ENCODE peak calls at places on chromosomes 7 and 10, in ten cellular contexts. R is iris pigment epithelial cell; E is HuH-7.5; V is neuronal stem cell; F is stimulated activated naive CD8-positive, alpha-beta T cell treated with anti-CD3 and anti-CD28 coated beads, Interleukin-15, amount 100 ng/mL, for 72 hours; M is AG04449; N is activated T-cell treated with anti-CD3 and anti-CD28 coated beads, Interleukin-2, amount 50 U/mL, for 48 hours; T is erythroblast; S is midbrain; X is putamen. K is an unnamed sample.

GRCh38 chr10:95268438-95268837 is 22.4 kb downstream of the PDLIM1 start:
- DNase-seq in R (peak; percentile 86), E (no peak), V (no peak), F (no peak), M (no peak), N (no peak), T (no peak), S (no peak), X (no peak), K (no peak)

GRCh38 chr10:6124666-6125065 is 35.8 kb downstream of the RBM17 start:
- DNase-seq in R (no peak), E (no peak), V (no peak), F (no peak), M (no peak), N (no peak), T (no peak), S (peak; percentile 29), X (peak; percentile 50), K (no peak)

GRCh38 chr10:17238445-17239275 is 10.6 kb downstream of the VIM start:
- DNase-seq in R (peak; percentile 78), E (no peak), V (no peak), F (no peak), M (no peak), N (no peak), T (no peak), S (no peak), X (no peak), K (no peak)

GRCh38 chr7:117827861-117828260 is 45.4 kb downstream of the CTTNBP2 start:
- DNase-seq in R (peak; percentile 82), E (no peak), V (no peak), F (no peak), M (peak; percentile 23), N (no peak), T (no peak), S (no peak), X (no peak), K (no peak)

GRCh38 chr7:38229386-38229785 is 44.0 kb downstream of the TARP start:
- DNase-seq in R (peak; percentile 66), E (no peak), V (no peak), F (no peak), M (no peak), N (no peak), T (no peak), S (no peak), X (no peak), K (no peak)

GRCh38 chr10:11849908-11850307 is 26.8 kb downstream of the PROSER2 start:
- DNase-seq in R (no peak), E (no peak), V (no peak), F (no peak), M (no peak), N (no peak), T (no peak), S (no peak), X (no peak), K (no peak)

GRCh38 chr7:5429253-5429856 is 5.7 kb upstream of the TNRC18 start:
- DNase-seq in R (peak; percentile 74), E (peak; percentile 56), V (no peak), F (peak; percentile 42), M (no peak), N (peak; percentile 35), T (peak; percentile 77), S (no peak), X (no peak), K (no peak)

GRCh38 chr7:46360255-46360654 is 439.2 kb upstream of the IGFBP3 start:
- DNase-seq in R (no peak), E (no peak), V (no peak), F (no peak), M (no peak), N (no peak), T (no peak), S (no peak), X (no peak), K (no peak)

GRCh38 chr7:135200824-135201331 is 10.4 kb downstream of the WDR91 start:
- DNase-seq in R (peak; percentile 39), E (no peak), V (no peak), F (no peak), M (no peak), N (no peak), T (no peak), S (no peak), X (no peak), K (no peak)

GRCh38 chr7:44283381-44284211 is 41.8 kb downstream of the CAMK2B start:
- DNase-seq in R (no peak), E (no peak), V (no peak), F (no peak), M (no peak), N (no peak), T (no peak), S (no peak), X (no peak), K (no peak)

GRCh38 chr10:10438335-10439123 is 579.1 kb upstream of the CELF2 start:
- DNase-seq in R (no peak), E (no peak), V (no peak), F (no peak), M (no peak), N (no peak), T (no peak), S (no peak), X (no peak), K (no peak)

GRCh38 chr7:123727071-123727837 is 21.5 kb downstream of the WASL start:
- DNase-seq in R (peak; percentile 92), E (no peak), V (no peak), F (no peak), M (peak; percentile 67), N (no peak), T (no peak), S (no peak), X (no peak), K (no peak)

GRCh38 chr10:79102056-79102874 is 33.5 kb downstream of the ZMIZ1 start:
- DNase-seq in R (peak; percentile 38), E (no peak), V (no peak), F (no peak), M (no peak), N (no peak), T (no peak), S (no peak), X (peak; percentile 77), K (no peak)

GRCh38 chr7:113370910-113371309 is 252.6 kb upstream of the SMIM30 start:
- DNase-seq in R (peak; percentile 14), E (no peak), V (no peak), F (no peak), M (no peak), N (no peak), T (no peak), S (no peak), X (no peak), K (no peak)

GRCh38 chr10:99395750-99396445 is 34.5 kb downstream of the GOT1 start:
- DNase-seq in R (peak; percentile 79), E (no peak), V (no peak), F (no peak), M (peak; percentile 31), N (no peak), T (no peak), S (peak; percentile 32), X (no peak), K (no peak)

GRCh38 chr7:50508471-50508943 is 56.7 kb downstream of the DDC start:
- DNase-seq in R (no peak), E (no peak), V (no peak), F (no peak), M (no peak), N (no peak), T (no peak), S (no peak), X (no peak), K (no peak)

GRCh38 chr10:110410329-110411046 is 87.2 kb upstream of the DUSP5 start:
- DNase-seq in R (peak; percentile 99), E (no peak), V (no peak), F (no peak), M (peak; percentile 96), N (no peak), T (no peak), S (no peak), X (no peak), K (no peak)

GRCh38 chr10:124674768-124675222 is 69.4 kb downstream of the FAM53B start:
- DNase-seq in R (peak; percentile 23), E (no peak), V (no peak), F (no peak), M (no peak), N (no peak), T (no peak), S (no peak), X (no peak), K (no peak)

GRCh38 chr10:113111900-113112853 is 162.1 kb downstream of the TCF7L2 start:
- DNase-seq in R (peak; percentile 59), E (no peak), V (no peak), F (no peak), M (no peak), N (no peak), T (no peak), S (no peak), X (no peak), K (no peak)